ENCODE peak calls at places on chromosomes 4 and X, in four cellular contexts. E is IMR-90, T is GM12878, G is HepG2. R is an unnamed sample.

GRCh38 chr4:121943941-121944340 is 7.9 kb downstream of the TRPC3 start:
- DNase-seq in E (no peak), T (no peak), G (peak), R (peak)

GRCh38 chr4:150801833-150802232 is 213.3 kb downstream of the LRBA start:
- DNase-seq in G (no peak), T (no peak), E (no peak), R (no peak)

GRCh38 chrX:20863649-20864048 is 510.6 kb upstream of the CNKSR2 start:
- DNase-seq in E (no peak), G (no peak), T (no peak), R (no peak)

GRCh38 chrX:102765217-102765616 is 44.7 kb downstream of the GPRASP3 start:
- DNase-seq in E (peak), G (no peak), T (no peak), R (no peak)

GRCh38 chr4:4720671-4721070 is 138.8 kb upstream of the MSX1 start:
- DNase-seq in E (no peak), T (no peak), G (no peak), R (no peak)

GRCh38 chr4:67762091-67762490 is 7.9 kb upstream of the GNRHR start:
- DNase-seq in E (peak), G (no peak), T (peak), R (no peak)

GRCh38 chr4:138864961-138865720 is 150.4 kb upstream of the NOCT start:
- DNase-seq in T (no peak), G (no peak), E (no peak), R (no peak)

GRCh38 chr4:99586322-99586721 is 11.7 kb downstream of the MTTP start:
- DNase-seq in G (no peak), T (no peak), E (no peak), R (no peak)

GRCh38 chr4:86554641-86555040 is 39.5 kb upstream of the PTPN13 start:
- DNase-seq in T (no peak), G (no peak), E (no peak), R (no peak)

DNA sequence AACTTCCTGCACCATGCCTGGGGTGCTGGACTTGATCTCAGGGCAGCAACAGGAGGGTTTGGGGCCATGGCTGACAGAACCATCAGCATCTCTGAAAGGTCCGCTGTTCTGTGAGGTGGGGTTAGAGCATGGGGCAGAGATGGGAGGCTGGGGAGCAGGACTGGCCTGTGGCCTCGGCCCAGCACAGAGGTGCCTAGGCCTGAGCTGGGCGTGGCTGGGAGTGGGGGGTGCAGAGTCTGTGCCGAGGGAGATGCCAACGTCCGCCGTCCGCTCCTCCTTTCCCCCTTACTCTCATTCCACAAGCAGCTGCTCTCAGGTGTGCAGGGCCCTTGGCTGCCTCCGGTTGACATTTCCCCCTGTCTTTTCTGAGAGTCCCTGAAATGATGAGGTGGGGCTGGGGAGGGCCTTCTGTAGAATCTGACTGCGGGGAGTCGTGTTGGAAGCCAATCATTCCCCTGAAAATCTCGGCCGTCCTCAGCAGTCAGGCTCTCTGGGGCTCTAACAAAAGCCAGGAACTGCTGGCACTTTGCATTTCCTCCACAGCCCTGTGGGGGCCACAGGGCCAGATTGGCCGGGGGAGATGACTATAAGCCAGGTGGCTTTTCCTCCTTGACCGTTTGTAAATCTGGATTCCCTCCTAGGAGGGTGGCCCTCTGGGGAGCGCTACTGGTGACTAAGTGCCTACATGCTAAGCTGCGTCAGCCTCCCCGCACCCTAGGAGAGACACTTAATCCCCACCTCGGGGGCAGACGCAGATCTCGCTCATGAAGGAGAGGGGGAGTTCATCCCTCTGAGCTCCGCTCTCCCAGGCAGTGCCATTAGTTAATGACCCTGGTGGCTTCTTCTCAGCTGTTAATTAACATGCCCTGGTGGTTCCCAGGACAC is 41.2 kb downstream of the EVC start:
- DNase-seq in E (peak), T (no peak), G (no peak), R (no peak)
- TF ChIP-seq MXI1 in E (no peak), T (no peak), G (no peak), R (no peak)

DNA sequence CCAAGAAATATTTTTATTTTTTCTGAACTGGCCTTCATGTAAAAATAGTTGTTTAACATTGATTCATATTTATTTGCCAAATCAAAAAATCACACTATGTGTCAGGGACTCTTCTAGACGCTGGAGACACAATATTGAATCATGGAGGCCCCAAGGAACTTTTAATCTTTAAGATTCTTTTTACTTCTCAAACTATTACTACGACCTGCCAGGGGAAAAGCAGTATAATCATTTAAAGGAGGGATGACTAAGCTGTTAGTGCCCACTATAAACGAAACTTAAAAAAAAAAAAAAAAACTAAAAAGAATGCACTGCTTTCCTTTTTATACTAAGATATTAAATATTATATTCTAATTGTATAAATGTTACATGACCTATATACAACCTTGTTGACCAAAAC is 84.7 kb downstream of the PPA2 start:
- DNase-seq in T (no peak), G (no peak), E (peak), R (no peak)
- TF ChIP-seq RFX5 in T (no peak), G (no peak), E (no peak), R (no peak)

GRCh38 chr4:8269535-8270417 is at the start of gene HTRA3:
- DNase-seq in G (no peak), E (peak), T (no peak), R (no peak)
- TF ChIP-seq POLR2A in G (no peak), E (peak), T (no peak), R (no peak)

GRCh38 chrX:133989993-133990392 is 4.6 kb upstream of the GPC3 start:
- DNase-seq in E (no peak), G (peak), T (no peak), R (no peak)

GRCh38 chrX:133987188-133987587 is 1.8 kb upstream of the GPC3 start:
- DNase-seq in G (peak), E (no peak), T (no peak), R (no peak)

GRCh38 chrX:133991814-133992213 is 6.4 kb upstream of the GPC3 start:
- DNase-seq in T (no peak), E (no peak), G (no peak), R (no peak)

GRCh38 chrX:133988010-133988409 is 2.6 kb upstream of the GPC3 start:
- DNase-seq in G (no peak), E (no peak), T (no peak), R (no peak)

DNA sequence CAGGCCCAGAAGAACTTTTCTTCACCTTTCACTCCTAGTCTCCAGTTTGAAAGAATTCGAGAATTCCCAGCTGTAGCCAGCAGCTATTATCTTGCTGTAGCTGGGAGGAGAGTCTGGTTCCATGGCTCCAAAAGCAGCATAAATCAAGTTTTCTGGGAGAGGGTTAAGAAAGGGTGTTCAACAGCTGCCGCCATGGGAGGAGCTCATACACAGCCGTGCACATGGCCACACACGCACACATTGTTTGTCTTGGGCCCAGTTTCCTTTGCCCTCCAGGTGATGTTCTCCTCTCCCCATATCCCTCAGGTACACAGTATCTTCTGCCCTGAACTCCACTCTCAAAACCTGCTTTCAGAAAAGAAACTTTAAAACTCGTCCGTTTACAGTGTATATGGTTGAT is 4.1 kb upstream of the GPC3 start:
- DNase-seq in T (no peak), E (no peak), G (peak), R (no peak)
- TF ChIP-seq MXI1 in T (no peak), E (no peak), G (no peak), R (no peak)

GRCh38 chr4:1234811-1235292 is 14.1 kb downstream of the CTBP1 start:
- DNase-seq in E (no peak), G (no peak), T (no peak), R (no peak)
- TF ChIP-seq RFX5 in E (no peak), G (no peak), T (no peak), R (no peak)